ENCODE peak calls at places on chromosome 1, in four cellular contexts. Z, D, U and W are unnamed samples.

GRCh38 chr1:54094001-54094729 is 40.8 kb downstream of the TCEANC2 start:
- DNase-seq in Z (no peak), D (no peak), U (no peak), W (no peak)

GRCh38 chr1:214380418-214380817 is 99.5 kb downstream of the SMYD2 start:
- DNase-seq in Z (no peak), D (no peak), U (no peak), W (no peak)

GRCh38 chr1:226827458-226827857 is 43.0 kb upstream of the PSEN2 start:
- DNase-seq in Z (no peak), D (no peak), U (no peak), W (no peak)

GRCh38 chr1:159869173-159869572 is 6.7 kb upstream of the VSIG8 start:
- DNase-seq in Z (no peak), D (no peak), U (no peak), W (no peak)

GRCh38 chr1:9589144-9589718 is 520 bp downstream of the TMEM201 start:
- DNase-seq in Z (no peak), D (no peak), U (no peak), W (peak)

GRCh38 chr1:152034654-152035405 is 2.0 kb downstream of the S100A11 start:
- DNase-seq in Z (peak), D (no peak), U (peak), W (peak)

GRCh38 chr1:114097109-114097508 is 56.6 kb downstream of the SYT6 start:
- DNase-seq in Z (no peak), D (no peak), U (no peak), W (no peak)

GRCh38 chr1:48093696-48094518 is 96.7 kb upstream of the TRABD2B start:
- DNase-seq in Z (no peak), D (no peak), U (peak), W (peak)

GRCh38 chr1:5978452-5978851 is 13.8 kb downstream of the NPHP4 start:
- DNase-seq in Z (no peak), D (no peak), U (no peak), W (no peak)

GRCh38 chr1:216193839-216194443 is 229.3 kb downstream of the USH2A start:
- DNase-seq in Z (no peak), D (no peak), U (no peak), W (peak)

GRCh38 chr1:161168906-161169305 is 2.7 kb downstream of the PPOX start:
- DNase-seq in Z (no peak), D (no peak), U (no peak), W (no peak)

GRCh38 chr1:198443374-198444233 is 96.9 kb downstream of the ATP6V1G3 start:
- DNase-seq in Z (peak), D (peak), U (no peak), W (peak)

GRCh38 chr1:156200062-156200461 is 6.2 kb downstream of the SLC25A44 start:
- DNase-seq in Z (no peak), D (no peak), U (no peak), W (no peak)

GRCh38 chr1:54342764-54343687 is 63.2 kb downstream of the SSBP3 start:
- DNase-seq in Z (no peak), D (no peak), U (no peak), W (no peak)

GRCh38 chr1:172145231-172145651 is 275.2 kb upstream of the C1orf105 start:
- DNase-seq in Z (peak), D (no peak), U (no peak), W (no peak)

GRCh38 chr1:109890115-109890953 is 20.3 kb upstream of the CSF1 start:
- DNase-seq in Z (no peak), D (no peak), U (no peak), W (no peak)

GRCh38 chr1:26358411-26359384 is 4.8 kb upstream of the CRYBG2 start:
- DNase-seq in Z (no peak), D (no peak), U (no peak), W (peak)

GRCh38 chr1:58904299-58905125 is 120.7 kb upstream of the JUN start:
- DNase-seq in Z (no peak), D (no peak), U (no peak), W (no peak)

GRCh38 chr1:58290685-58291372 is 255.7 kb downstream of the OMA1 start:
- DNase-seq in Z (no peak), D (no peak), U (peak), W (peak)

GRCh38 chr1:28591708-28592313 is at the start of gene RAB42:
- DNase-seq in Z (no peak), D (no peak), U (no peak), W (no peak)

GRCh38 chr1:203547771-203548421 is 53.9 kb downstream of the OPTC start:
- DNase-seq in Z (no peak), D (no peak), U (no peak), W (no peak)

GRCh38 chr1:226332947-226333346 is 24.0 kb upstream of the LIN9 start:
- DNase-seq in Z (no peak), D (no peak), U (no peak), W (no peak)

GRCh38 chr1:209835782-209836298 is 8.1 kb downstream of the UTP25 start:
- DNase-seq in Z (no peak), D (no peak), U (no peak), W (no peak)

GRCh38 chr1:160207118-160207650 is 2.0 kb downstream of the PEA15 start:
- DNase-seq in Z (no peak), D (no peak), U (no peak), W (no peak)

GRCh38 chr1:165726169-165726568 is 27.8 kb upstream of the ALDH9A1 start:
- DNase-seq in Z (no peak), D (no peak), U (no peak), W (no peak)

DNA sequence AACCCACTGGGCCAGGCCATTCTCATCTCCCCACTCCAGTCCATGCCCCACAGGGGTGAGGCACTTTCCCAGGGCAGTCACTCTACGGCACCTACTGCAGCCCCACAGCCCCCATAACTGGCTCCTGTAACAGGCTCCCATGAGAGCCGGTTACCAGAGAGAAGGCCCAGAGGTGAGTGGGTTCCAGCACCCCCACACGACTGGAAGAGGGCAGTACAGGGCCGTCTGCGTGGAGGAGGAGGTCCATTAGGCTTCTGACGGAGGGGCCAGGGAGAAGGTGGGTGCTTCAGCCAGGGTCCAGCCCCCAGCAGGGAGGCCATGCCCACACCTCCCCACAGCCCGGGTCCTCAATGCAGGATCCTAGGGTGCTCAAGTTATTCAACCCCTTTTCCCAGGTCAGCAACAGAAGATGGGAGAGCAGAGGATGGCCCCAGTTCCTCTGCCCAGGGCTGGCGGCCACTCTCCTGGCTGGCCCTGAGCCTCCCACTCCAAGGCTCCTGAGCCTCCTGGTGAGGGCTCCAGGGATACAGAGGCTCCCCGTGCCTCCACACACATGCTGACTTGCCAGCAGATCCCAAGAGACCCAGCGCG is 1.6 kb downstream of the ACAP3 start:
- DNase-seq in Z (no peak), D (no peak), U (no peak), W (no peak)
- TF ChIP-seq CTCF in Z (peak), D (peak), U (no peak), W (no peak)

GRCh38 chr1:192808588-192809285 is at the start of gene RGS2:
- DNase-seq in Z (peak), D (peak), U (peak), W (peak)
- TF ChIP-seq CTCF in Z (no peak), D (no peak), U (peak), W (no peak)

GRCh38 chr1:208717490-208717889 is 473.3 kb upstream of the PLXNA2 start:
- DNase-seq in Z (no peak), D (no peak), U (no peak), W (no peak)

GRCh38 chr1:208709981-208710380 is 465.8 kb upstream of the PLXNA2 start:
- DNase-seq in Z (no peak), D (no peak), U (no peak), W (no peak)

GRCh38 chr1:208714356-208714755 is 470.2 kb upstream of the PLXNA2 start:
- DNase-seq in Z (no peak), D (no peak), U (no peak), W (no peak)
- TF ChIP-seq CTCF in Z (no peak), D (no peak), U (no peak), W (no peak)

GRCh38 chr1:211520641-211521040 is 28.7 kb upstream of the RD3 start:
- DNase-seq in Z (no peak), D (no peak), U (no peak), W (peak)
- TF ChIP-seq CTCF in Z (no peak), D (peak), U (no peak), W (no peak)

GRCh38 chr1:56436338-56436695 is 143.0 kb downstream of the PLPP3 start:
- DNase-seq in Z (no peak), D (no peak), U (peak), W (no peak)

GRCh38 chr1:56433056-56433577 is 146.2 kb downstream of the PLPP3 start:
- DNase-seq in Z (no peak), D (no peak), U (no peak), W (no peak)

GRCh38 chr1:56435434-56436337 is 143.7 kb downstream of the PLPP3 start:
- DNase-seq in Z (no peak), D (no peak), U (peak), W (no peak)

GRCh38 chr1:56434025-56434424 is 145.3 kb downstream of the PLPP3 start:
- DNase-seq in Z (no peak), D (no peak), U (no peak), W (no peak)

DNA sequence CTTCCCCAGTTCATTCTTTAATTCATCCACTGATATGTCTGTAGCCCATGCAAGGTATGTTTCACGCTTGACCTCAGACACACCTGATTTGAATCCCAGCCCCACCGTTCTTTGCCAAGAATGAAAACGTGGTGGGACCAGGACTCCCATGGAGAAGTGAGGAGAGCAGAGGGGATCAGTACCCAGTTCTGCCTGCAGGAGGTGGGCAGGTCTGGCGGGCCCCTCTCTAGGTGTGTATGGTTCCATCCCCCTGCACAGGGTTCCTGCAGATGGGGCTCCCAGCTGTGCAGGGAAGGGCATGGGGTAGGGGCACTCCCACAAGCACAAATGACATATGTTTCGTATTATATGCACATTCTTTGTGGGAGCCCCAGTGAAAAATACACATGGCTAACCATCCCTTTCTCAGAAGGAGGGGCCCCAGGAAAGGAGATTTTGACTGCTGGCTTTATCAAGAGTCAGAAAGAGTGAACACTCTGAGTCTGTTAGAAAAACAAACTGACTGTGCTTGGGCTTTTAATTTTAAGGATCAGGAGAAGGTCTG is 144.6 kb downstream of the PLPP3 start:
- DNase-seq in Z (no peak), D (no peak), U (no peak), W (no peak)
- TF ChIP-seq CTCF in Z (no peak), D (peak), U (no peak), W (no peak)

GRCh38 chr1:224513787-224514209 is 79.2 kb upstream of the WDR26 start:
- DNase-seq in Z (peak), D (no peak), U (peak), W (peak)

GRCh38 chr1:224512600-224513151 is 78.1 kb upstream of the WDR26 start:
- DNase-seq in Z (no peak), D (no peak), U (no peak), W (no peak)

GRCh38 chr1:224509881-224510280 is 75.3 kb upstream of the WDR26 start:
- DNase-seq in Z (no peak), D (no peak), U (no peak), W (no peak)

GRCh38 chr1:224510880-224511645 is 76.5 kb upstream of the WDR26 start:
- DNase-seq in Z (no peak), D (no peak), U (no peak), W (no peak)

DNA sequence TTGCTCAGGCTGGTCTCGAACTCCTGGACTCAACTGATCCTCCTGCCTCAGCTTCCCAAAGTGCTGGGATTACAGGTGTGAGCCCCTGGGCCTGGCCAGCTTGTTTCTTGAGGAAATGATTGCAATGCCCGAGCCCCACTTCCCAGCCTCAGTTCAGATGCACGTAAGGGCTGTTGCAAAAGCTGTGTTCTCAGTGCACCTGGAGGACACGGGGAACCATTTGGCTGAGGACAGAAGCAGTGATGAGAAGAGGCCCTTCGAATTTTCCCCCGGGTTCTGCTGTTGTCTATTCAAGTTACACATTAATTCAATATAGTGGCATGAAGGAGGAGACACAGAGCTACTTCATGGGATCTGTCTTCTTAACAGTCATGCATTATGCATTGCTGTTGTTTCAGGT is 78.8 kb upstream of the WDR26 start:
- DNase-seq in Z (no peak), D (no peak), U (no peak), W (no peak)
- TF ChIP-seq CTCF in Z (no peak), D (no peak), U (no peak), W (no peak)